ENCODE peak calls at places on chromosomes 16 and 17, in nine cellular contexts. Q, V, L, K, M, U, R, Z and A are unnamed samples.

GRCh38 chr17:35519442-35519841 is 18.0 kb downstream of the SLFN12L start:
- DNase-seq in Q (no peak), V (no peak), L (no peak), K (no peak), M (no peak), U (no peak), R (no peak), Z (no peak), A (no peak)

GRCh38 chr17:73343168-73343634 is 31.4 kb upstream of the CDC42EP4 start:
- DNase-seq in Q (no peak), V (no peak), L (no peak), K (peak; percentile 72), M (peak; percentile 70), U (no peak), R (peak; percentile 80), Z (peak; percentile 88), A (no peak)

GRCh38 chr17:38918129-38918913 is 7.1 kb upstream of the LASP1NB start:
- DNase-seq in Q (no peak), V (no peak), L (no peak), K (no peak), M (no peak), U (no peak), R (no peak), Z (no peak), A (no peak)

GRCh38 chr16:28592511-28592910 is 4.3 kb downstream of the SULT1A2 start:
- DNase-seq in Q (no peak), V (no peak), L (no peak), K (no peak), M (no peak), U (no peak), R (no peak), Z (no peak), A (no peak)

GRCh38 chr17:36705651-36706436 is 104.5 kb downstream of the MRM1 start:
- DNase-seq in Q (peak; percentile 10), V (peak; percentile 38), L (peak; percentile 68), K (no peak), M (peak; percentile 4), U (peak; percentile 72), R (no peak), Z (peak; percentile 4), A (no peak)

GRCh38 chr16:84084570-84085270 is 32.0 kb downstream of the MBTPS1 start:
- DNase-seq in Q (peak; percentile 57), V (peak; percentile 65), L (peak; percentile 78), K (peak; percentile 10), M (no peak), U (peak; percentile 79), R (no peak), Z (peak; percentile 65), A (peak; percentile 51)

GRCh38 chr16:74271879-74272278 is 24.7 kb upstream of the PSMD7 start:
- DNase-seq in Q (no peak), V (no peak), L (no peak), K (no peak), M (no peak), U (no peak), R (no peak), Z (peak; percentile 2), A (no peak)

GRCh38 chr16:79366635-79367034 is 233.9 kb downstream of the MAF start:
- DNase-seq in Q (no peak), V (no peak), L (no peak), K (no peak), M (no peak), U (no peak), R (no peak), Z (no peak), A (no peak)

DNA sequence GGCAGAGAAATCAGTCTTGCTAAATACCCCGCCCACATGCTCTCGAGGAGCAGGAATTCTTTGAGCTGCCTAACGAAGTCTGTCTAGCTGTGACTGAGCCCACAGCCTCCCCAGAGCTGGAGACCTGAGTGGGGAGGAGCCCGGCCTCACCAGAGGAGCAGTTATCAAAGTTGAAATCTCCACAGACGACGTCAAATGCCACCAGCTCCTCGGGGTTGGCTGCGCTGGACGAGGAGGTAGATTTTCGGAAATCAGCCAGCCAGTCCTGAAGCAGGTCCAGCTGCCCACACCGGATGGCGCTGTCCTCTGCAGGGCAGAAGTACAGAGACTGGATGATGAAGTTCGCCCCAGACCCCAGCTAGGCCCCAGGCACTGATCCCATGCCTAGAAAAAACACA is 53.8 kb downstream of the PRMT7 start:
- DNase-seq in Q (no peak), V (no peak), L (peak; percentile 78), K (no peak), M (no peak), U (no peak), R (no peak), Z (peak; percentile 27), A (no peak)
- TF ChIP-seq CTCF in Q (peak; percentile 42), V (no peak), L (peak; percentile 43), K (peak; percentile 28), M (peak; percentile 23), U (no peak), R (no peak), Z (peak; percentile 25), A (no peak)

DNA sequence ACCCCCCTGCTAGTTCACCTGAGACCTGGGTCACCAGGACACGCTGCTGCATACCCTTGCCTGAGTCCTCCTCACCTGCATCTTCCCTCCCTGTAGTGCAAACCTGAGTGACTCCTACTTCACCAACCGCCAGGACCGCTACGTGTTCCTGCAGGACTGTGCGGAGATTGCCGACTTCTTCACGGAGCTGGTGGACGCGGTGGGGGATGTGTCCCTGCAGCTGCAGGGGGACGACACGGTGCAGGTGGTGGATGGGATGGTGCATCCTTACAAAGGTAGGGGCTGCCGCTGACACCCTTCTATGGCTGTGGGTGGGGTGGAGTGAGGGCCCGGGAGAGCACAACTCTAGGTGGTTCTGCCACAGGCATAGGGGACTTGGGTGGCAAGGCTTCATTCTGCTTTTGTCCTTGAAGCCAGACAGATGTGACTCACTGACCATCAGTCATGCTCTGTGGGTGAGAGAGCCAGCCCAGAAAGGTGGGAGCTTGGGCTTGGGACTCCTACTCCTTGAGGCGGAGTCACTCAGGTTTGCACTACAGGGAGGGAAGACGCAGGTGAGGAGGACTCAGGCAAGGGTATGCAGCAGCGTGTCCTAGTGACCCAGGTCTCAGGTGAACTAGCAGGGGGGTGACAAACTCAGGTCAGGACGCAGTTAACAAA is 22.3 kb downstream of the PGS1 start:
- DNase-seq in Q (no peak), V (no peak), L (no peak), K (no peak), M (no peak), U (no peak), R (peak; percentile 45), Z (no peak), A (no peak)
- H3K4me3 ChIP-seq in Q (no peak overlapping the region), V (no peak overlapping the region), L (no peak overlapping the region), K (no peak overlapping the region), M (no peak overlapping the region), U (no peak overlapping the region), R (no peak overlapping the region), Z (no peak overlapping the region), A (no peak overlapping the region)

GRCh38 chr16:4847774-4848587 is 700 bp downstream of the UBN1 start:
- DNase-seq in Q (no peak), V (peak; percentile 61), L (peak; percentile 81), K (no peak), M (no peak), U (peak; percentile 45), R (peak; percentile 71), Z (peak; percentile 64), A (no peak)
- TF ChIP-seq CTCF in Q (no peak), V (no peak), L (no peak), K (no peak), M (no peak), U (no peak), R (no peak), Z (no peak), A (no peak)

DNA sequence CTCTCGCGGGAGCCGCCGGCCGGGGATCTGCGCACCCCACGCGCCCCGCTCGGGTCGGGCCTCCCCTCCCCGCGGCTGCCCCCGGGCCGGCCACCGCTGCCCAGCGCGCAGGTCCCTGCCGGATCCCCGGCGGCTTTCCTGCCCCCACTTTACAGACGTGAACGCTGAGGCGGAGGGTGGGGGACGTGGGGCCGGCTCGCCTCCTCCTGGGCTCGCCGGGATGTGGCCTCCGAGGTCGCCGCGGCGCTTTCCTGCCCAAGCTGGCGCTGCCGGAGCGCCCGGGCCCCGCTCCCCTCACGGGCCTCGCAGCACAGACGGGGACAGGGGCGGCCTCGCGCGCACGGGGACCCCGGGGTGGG is 26.7 kb downstream of the RTN4RL1 start:
- DNase-seq in Q (no peak), V (no peak), L (no peak), K (no peak), M (no peak), U (no peak), R (no peak), Z (no peak), A (no peak)
- H3K4me3 ChIP-seq in Q (peak overlapping the region; percentile 29), V (peak overlapping the region; percentile 31), L (no peak overlapping the region), K (no peak overlapping the region), M (no peak overlapping the region), U (peak overlapping the region; percentile 58), R (peak overlapping the region; percentile 50), Z (no peak overlapping the region), A (no peak overlapping the region)

GRCh38 chr17:48335858-48336500 is 94.0 kb downstream of the SKAP1 start:
- DNase-seq in Q (peak; percentile 62), V (no peak), L (peak; percentile 45), K (peak; percentile 26), M (peak; percentile 60), U (peak; percentile 68), R (no peak), Z (peak; percentile 71), A (peak; percentile 66)
- TF ChIP-seq CTCF in Q (peak; percentile 76), V (peak; percentile 54), L (peak; percentile 37), K (peak; percentile 70), M (peak; percentile 46), U (peak; percentile 94), R (peak; percentile 71), Z (peak; percentile 82), A (peak; percentile 61)

DNA sequence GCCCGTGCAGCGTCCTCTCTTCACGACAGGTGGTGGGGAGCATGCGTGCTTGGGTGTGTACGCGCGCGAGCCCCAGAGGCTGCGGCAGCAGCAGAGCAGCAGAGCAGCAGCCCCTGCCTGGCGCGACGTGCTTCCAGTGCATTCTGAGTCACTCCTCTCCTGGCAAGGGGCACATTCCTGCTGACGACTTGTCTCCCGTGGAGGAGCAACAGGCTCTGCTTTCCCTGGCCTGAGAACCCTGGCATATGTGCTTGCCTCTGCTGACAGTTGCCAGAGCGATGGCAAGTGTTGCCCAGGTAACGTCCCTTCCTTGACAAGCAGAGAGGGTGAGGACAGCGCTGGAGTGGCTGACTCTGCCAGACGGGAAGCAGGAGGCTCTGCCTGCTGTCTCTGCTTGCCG is 133.8 kb upstream of the PLCG2 start:
- DNase-seq in Q (no peak), V (peak; percentile 63), L (no peak), K (peak; percentile 42), M (no peak), U (peak; percentile 60), R (peak; percentile 82), Z (peak; percentile 85), A (peak; percentile 93)
- H3K4me3 ChIP-seq in Q (no peak overlapping the region), V (no peak overlapping the region), L (no peak overlapping the region), K (no peak overlapping the region), M (no peak overlapping the region), U (no peak overlapping the region), R (no peak overlapping the region), Z (no peak overlapping the region), A (no peak overlapping the region)

DNA sequence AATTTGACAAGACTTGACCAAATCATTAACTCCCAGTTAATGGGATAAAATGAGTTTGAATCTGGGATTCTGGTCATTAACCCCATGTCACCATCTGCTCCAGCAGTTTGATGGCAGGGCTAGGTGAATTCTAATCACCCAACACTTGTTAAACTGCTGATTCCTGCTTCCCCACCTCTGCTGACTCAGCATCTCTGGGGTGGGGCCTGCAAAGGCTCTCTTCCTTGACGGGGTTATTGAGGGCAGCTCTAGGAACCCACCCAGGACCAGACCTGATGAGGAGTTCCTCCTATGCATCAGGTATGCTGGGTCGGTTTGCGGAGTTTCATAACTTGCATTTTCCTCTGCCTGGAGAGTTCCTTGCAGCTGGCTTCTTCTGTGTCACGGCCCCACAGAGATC is 93.5 kb upstream of the CCL2 start:
- DNase-seq in Q (no peak), V (no peak), L (no peak), K (no peak), M (no peak), U (no peak), R (no peak), Z (no peak), A (no peak)
- TF ChIP-seq CTCF in Q (no peak), V (no peak), L (no peak), K (no peak), M (no peak), U (no peak), R (no peak), Z (no peak), A (no peak)